ENCODE peak calls at places on chromosomes 5 and 9, in nine cellular contexts. Z, I, H, R, X, A, K, D and W are unnamed samples.

GRCh38 chr9:93297659-93298497 is 113.9 kb downstream of the WNK2 start:
- DNase-seq in H (no peak), R (no peak), D (peak), Z (no peak), X (no peak), A (no peak), K (no peak), I (no peak), W (no peak)

GRCh38 chr5:158700997-158701391 is 398.7 kb downstream of the EBF1 start:
- DNase-seq in Z (no peak), D (no peak), A (no peak), K (no peak), X (no peak), H (no peak), R (no peak), I (no peak), W (no peak)

GRCh38 chr9:128047231-128047630 is 19.9 kb downstream of the NAIF1 start:
- DNase-seq in H (no peak), Z (no peak), R (no peak), A (no peak), X (no peak), D (no peak), I (no peak), K (no peak), W (no peak)

GRCh38 chr5:122463221-122463620 is 151.2 kb downstream of the SNCAIP start:
- DNase-seq in D (no peak), K (peak), A (no peak), H (peak), R (peak), Z (no peak), I (no peak), X (no peak), W (no peak)

GRCh38 chr5:115351356-115352195 is 55.1 kb upstream of the CCDC112 start:
- DNase-seq in R (peak), Z (no peak), H (peak), X (no peak), A (peak), I (peak), K (peak), D (no peak), W (no peak)

GRCh38 chr9:4519604-4520003 is 29.3 kb downstream of the SLC1A1 start:
- DNase-seq in D (no peak), Z (no peak), A (no peak), H (no peak), X (no peak), I (peak), K (no peak), R (peak), W (no peak)

GRCh38 chr9:114151426-114151956 is 3.8 kb upstream of the COL27A1 start:
- DNase-seq in R (no peak), Z (no peak), K (no peak), I (no peak), X (no peak), D (no peak), A (no peak), H (no peak), W (no peak)

GRCh38 chr5:157971466-157972324 is 112.8 kb upstream of the CLINT1 start:
- DNase-seq in R (peak), A (peak), X (no peak), D (no peak), Z (no peak), K (no peak), I (no peak), H (no peak), W (no peak)

GRCh38 chr5:141846031-141846430 is 32.2 kb downstream of the PCDH1 start:
- DNase-seq in K (peak), H (peak), Z (no peak), I (peak), D (no peak), R (peak), A (peak), X (no peak), W (no peak)

GRCh38 chr5:14174235-14174636 is 31.1 kb downstream of the TRIO start:
- DNase-seq in Z (no peak), H (peak), X (peak), R (no peak), I (no peak), A (no peak), K (no peak), D (no peak), W (no peak)

GRCh38 chr5:65874241-65874640 is 52.1 kb upstream of the ERBIN start:
- DNase-seq in H (peak), K (no peak), Z (no peak), X (no peak), R (peak), D (no peak), I (peak), A (peak), W (no peak)

GRCh38 chr9:93646640-93647178 is 70.3 kb downstream of the PHF2 start:
- DNase-seq in R (no peak), K (no peak), H (no peak), D (peak), Z (no peak), X (no peak), A (no peak), I (no peak), W (peak)

GRCh38 chr9:119951090-119951489 is 581.9 kb upstream of the BRINP1 start:
- DNase-seq in R (peak), A (peak), D (no peak), K (no peak), X (no peak), I (no peak), H (peak), Z (no peak), W (no peak)

GRCh38 chr9:127020526-127021078 is 101.8 kb downstream of the ANGPTL2 start:
- DNase-seq in D (no peak), A (no peak), K (no peak), X (no peak), R (no peak), I (no peak), Z (no peak), H (no peak), W (no peak)

GRCh38 chr5:9538504-9538903 is 7.4 kb downstream of the SEMA5A start:
- DNase-seq in I (no peak), K (no peak), D (no peak), H (no peak), Z (no peak), X (no peak), R (no peak), A (no peak), W (no peak)

GRCh38 chr5:88450239-88450638 is 181.6 kb upstream of the TMEM161B start:
- DNase-seq in X (no peak), R (no peak), K (no peak), I (no peak), A (no peak), H (no peak), D (no peak), Z (no peak), W (no peak)

GRCh38 chr9:34154052-34154451 is 24.8 kb upstream of the UBAP1 start:
- DNase-seq in D (no peak), X (no peak), R (no peak), Z (no peak), A (no peak), H (no peak), K (no peak), I (no peak), W (no peak)

GRCh38 chr5:78533356-78533755 is 115.2 kb downstream of the LHFPL2 start:
- DNase-seq in H (peak), I (peak), A (no peak), Z (no peak), D (no peak), K (no peak), R (peak), X (peak), W (no peak)

GRCh38 chr9:69976165-69976564 is 67.5 kb upstream of the MAMDC2 start:
- DNase-seq in Z (no peak), H (peak), K (peak), A (peak), X (no peak), D (no peak), I (peak), R (peak), W (no peak)

GRCh38 chr5:17990168-17990567 is 355.9 kb downstream of the TAF11L14 start:
- DNase-seq in H (no peak), A (no peak), R (no peak), X (no peak), K (no peak), I (no peak), D (no peak), Z (no peak), W (no peak)

GRCh38 chr9:133673260-133673658 is 37.1 kb downstream of the DBH start:
- DNase-seq in X (no peak), K (no peak), Z (no peak), I (no peak), D (no peak), H (no peak), A (no peak), R (no peak), W (no peak)

GRCh38 chr9:22395585-22396205 is 50.9 kb upstream of the DMRTA1 start:
- DNase-seq in I (peak), D (no peak), K (no peak), R (peak), X (no peak), H (peak), A (no peak), Z (no peak), W (no peak)

GRCh38 chr5:173642191-173642816 is 25.9 kb upstream of the BOD1 start:
- DNase-seq in D (no peak), X (no peak), Z (no peak), K (no peak), H (no peak), R (no peak), A (no peak), I (no peak), W (no peak)

GRCh38 chr5:92580814-92581213 is 1000.2 kb downstream of the NR2F1-AS1 start:
- DNase-seq in Z (no peak), H (peak), A (peak), X (no peak), K (no peak), D (no peak), I (no peak), R (peak), W (no peak)

GRCh38 chr9:134413890-134414731 is 87.9 kb downstream of the RXRA start:
- DNase-seq in K (peak), A (peak), R (peak), X (no peak), I (peak), H (peak), Z (no peak), D (no peak), W (peak)

GRCh38 chr5:66010476-66010875 is 84.1 kb downstream of the ERBIN start:
- DNase-seq in I (peak), A (no peak), X (peak), H (peak), Z (no peak), D (no peak), R (peak), K (no peak), W (no peak)

GRCh38 chr9:96150324-96151023 is 151.5 kb downstream of the HSD17B3 start:
- DNase-seq in D (no peak), Z (no peak), K (no peak), I (no peak), X (no peak), A (no peak), R (no peak), H (no peak), W (no peak)
- TF ChIP-seq CTCF in D (no peak), Z (no peak), K (no peak), I (no peak), X (no peak), A (no peak), R (no peak), H (no peak), W (no peak)

GRCh38 chr5:151523335-151523734 is 67.8 kb downstream of the FAT2 start:
- DNase-seq in X (peak), Z (no peak), A (peak), H (peak), K (no peak), I (peak), D (no peak), R (peak), W (no peak)

GRCh38 chr5:151517122-151517920 is 69.9 kb downstream of the SLC36A1 start:
- DNase-seq in H (no peak), X (no peak), A (no peak), D (no peak), R (no peak), I (no peak), Z (no peak), K (no peak), W (no peak)

DNA sequence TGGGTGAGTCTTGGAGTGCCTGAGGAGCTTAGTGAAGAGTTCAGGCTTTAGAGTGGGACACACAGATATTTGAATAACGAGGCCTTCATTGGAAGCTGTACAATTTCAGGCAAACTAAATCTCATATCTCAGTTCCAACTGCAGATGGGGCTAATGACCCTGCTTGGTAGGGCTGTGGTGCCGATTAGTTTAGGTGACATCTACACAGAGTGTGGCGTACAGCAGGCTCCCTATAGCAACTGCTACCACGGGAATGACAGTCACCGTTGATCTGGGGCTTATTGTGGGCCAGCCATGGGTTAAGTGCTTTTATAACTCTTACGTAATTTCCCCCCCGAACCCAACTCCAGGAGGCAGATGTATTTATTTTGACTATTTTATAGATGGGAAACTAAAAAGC is 70.8 kb downstream of the FAT2 start:
- DNase-seq in H (no peak), Z (no peak), R (no peak), D (no peak), A (peak), X (no peak), I (no peak), K (no peak), W (no peak)
- TF ChIP-seq CTCF in H (peak), Z (no peak), R (no peak), D (no peak), A (no peak), X (no peak), I (no peak), K (no peak), W (no peak)

GRCh38 chr9:124122321-124122720 is 110.8 kb downstream of the LHX2 start:
- DNase-seq in K (no peak), H (peak), A (peak), I (no peak), R (peak), X (no peak), Z (no peak), D (no peak), W (no peak)

GRCh38 chr9:124124729-124125589 is 113.4 kb downstream of the LHX2 start:
- DNase-seq in Z (no peak), K (no peak), A (no peak), R (no peak), D (no peak), I (no peak), H (no peak), X (no peak), W (no peak)

GRCh38 chr9:124120272-124120671 is 108.7 kb downstream of the LHX2 start:
- DNase-seq in K (no peak), D (no peak), I (no peak), R (no peak), H (no peak), X (no peak), A (no peak), Z (no peak), W (no peak)

GRCh38 chr9:124121725-124122124 is 110.2 kb downstream of the LHX2 start:
- DNase-seq in H (no peak), D (no peak), I (no peak), A (no peak), Z (no peak), R (no peak), X (no peak), K (no peak), W (no peak)

DNA sequence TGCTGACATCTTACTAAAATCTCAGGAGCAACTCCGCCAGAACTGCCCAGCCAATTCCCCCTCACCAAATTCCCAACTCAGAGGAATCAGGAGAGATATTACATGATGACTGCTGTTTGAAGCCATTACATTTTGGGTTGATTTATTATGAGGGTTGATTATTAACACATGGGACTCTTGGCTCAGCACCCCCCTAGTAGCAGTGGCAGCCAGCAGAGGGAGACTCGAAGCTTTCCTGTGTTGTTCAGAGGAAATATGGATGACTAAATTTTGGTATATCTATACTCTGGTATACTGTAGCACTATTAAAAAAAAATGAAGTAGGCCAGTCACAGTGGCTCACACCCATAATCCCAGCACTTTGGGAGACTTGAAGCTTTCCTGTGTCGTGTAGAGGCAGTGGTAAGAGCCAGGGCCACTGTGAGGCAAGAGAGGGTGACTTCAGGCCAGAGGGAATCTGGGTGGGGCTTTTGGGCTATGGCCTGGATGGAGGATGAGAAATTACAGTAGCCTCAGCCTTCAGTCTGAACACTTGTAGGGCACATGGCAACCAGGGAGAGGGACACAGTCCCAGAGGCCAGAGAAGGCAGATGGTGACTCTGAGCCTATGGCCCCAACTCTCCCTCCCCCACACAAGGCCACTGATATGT is 111.4 kb downstream of the LHX2 start:
- DNase-seq in Z (no peak), R (peak), H (peak), K (no peak), I (no peak), X (peak), A (peak), D (no peak), W (no peak)
- TF ChIP-seq CTCF in Z (no peak), R (peak), H (peak), K (peak), I (peak), X (peak), A (peak), D (no peak), W (no peak)

GRCh38 chr9:84647699-84648098 is 21.8 kb upstream of the NTRK2 start:
- DNase-seq in Z (no peak), A (no peak), K (no peak), R (no peak), D (no peak), H (no peak), I (no peak), X (no peak), W (no peak)

DNA sequence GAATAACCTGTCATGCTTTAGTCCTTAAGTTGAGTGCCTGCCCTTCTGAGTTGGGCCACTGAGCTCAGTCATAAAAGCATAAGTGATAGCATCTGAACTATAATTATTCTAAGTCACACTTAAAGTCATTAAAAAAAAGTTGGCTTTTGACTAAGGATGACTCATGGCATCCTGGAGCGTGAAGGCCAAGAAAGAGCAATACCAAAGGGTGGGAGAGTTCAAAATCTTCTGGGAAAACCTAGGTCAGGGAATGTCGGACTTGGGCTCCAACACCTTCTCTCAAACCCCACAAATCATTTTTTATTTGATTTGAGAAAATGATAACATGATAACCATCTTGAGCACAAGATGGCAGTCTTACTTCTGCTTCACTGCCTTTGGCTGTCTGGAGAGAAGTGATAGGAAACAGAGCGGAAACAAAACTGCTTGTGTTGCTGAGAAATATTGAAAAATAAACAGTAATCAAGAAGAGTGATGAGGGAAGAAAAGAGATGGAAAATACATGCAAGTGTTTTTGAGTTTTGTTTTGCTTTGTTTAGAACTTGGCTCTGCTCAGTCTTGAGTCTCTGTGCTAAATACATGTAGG is 16.9 kb upstream of the NTRK2 start:
- DNase-seq in Z (no peak), H (no peak), R (no peak), K (no peak), X (no peak), I (peak), A (peak), D (no peak), W (no peak)
- TF ChIP-seq CTCF in Z (peak), H (no peak), R (no peak), K (no peak), X (no peak), I (peak), A (no peak), D (no peak), W (no peak)

GRCh38 chr9:131554865-131555351 is 9.6 kb downstream of the PRRT1B start:
- DNase-seq in X (no peak), I (no peak), D (no peak), R (no peak), Z (no peak), H (no peak), K (no peak), A (no peak), W (no peak)

GRCh38 chr9:131562032-131562959 is 17.0 kb downstream of the PRRT1B start:
- DNase-seq in K (no peak), X (no peak), I (peak), Z (no peak), R (peak), A (no peak), D (no peak), H (peak), W (no peak)

GRCh38 chr9:131557855-131558548 is 12.7 kb downstream of the PRRT1B start:
- DNase-seq in H (no peak), K (no peak), X (no peak), D (no peak), A (no peak), Z (no peak), R (no peak), I (no peak), W (no peak)

GRCh38 chr9:131555841-131556673 is 10.7 kb downstream of the PRRT1B start:
- DNase-seq in Z (no peak), X (no peak), K (no peak), H (no peak), I (no peak), A (no peak), D (no peak), R (no peak), W (no peak)

DNA sequence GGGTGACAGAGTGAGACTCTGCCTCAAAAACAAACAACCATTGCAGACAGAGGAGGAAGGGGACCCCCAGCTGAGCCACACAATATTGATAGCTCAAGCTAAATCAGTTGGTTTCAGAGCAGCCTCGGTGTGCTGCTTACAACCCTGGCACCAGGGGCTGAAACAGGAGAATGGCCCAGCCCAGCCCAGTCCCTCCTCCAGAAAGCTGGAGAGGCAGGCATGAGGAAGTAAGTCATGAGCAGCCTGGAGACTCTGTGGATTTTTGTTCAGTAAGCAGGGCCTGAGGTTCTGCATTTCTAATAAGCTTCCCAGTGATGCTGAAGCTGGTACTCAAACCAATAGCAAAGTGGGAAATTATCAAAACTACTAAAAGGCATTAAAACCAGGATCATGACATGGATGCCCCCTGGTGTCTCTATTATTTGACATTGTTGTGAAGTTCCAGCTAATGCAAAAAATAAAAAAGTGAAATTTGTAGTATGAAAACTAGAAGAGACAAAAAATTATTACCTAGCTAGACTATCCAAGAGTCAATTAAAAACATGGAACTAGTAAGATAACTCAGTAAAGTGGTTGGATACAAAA is 14.2 kb downstream of the PRRT1B start:
- DNase-seq in Z (no peak), I (no peak), H (no peak), R (no peak), D (no peak), X (no peak), K (no peak), A (peak), W (no peak)
- TF ChIP-seq CTCF in Z (no peak), I (no peak), H (no peak), R (no peak), D (no peak), X (peak), K (no peak), A (no peak), W (no peak)